ENCODE peak calls at places on chromosomes 16 and 17, in eight cellular contexts. One of them, this sample, is unnamed. For H3K9me3 and H3K4me1, the result is how much of the 10 kb centered on the place peaks cover.

GRCh38 chr17:67245694-67246397 is 850 bp upstream of the HELZ start:
- DNase-seq in uterus: no peak
- DNase-seq in breast epithelium: no peak
- DNase-seq in body of pancreas: peak
- DNase-seq in transverse colon: peak
- DNase-seq in GM12878: no peak
- DNase-seq in tibial nerve: no peak
- DNase-seq in gastrocnemius medialis: no peak
- DNase-seq in this sample: peak

GRCh38 chr17:16269658-16270057 is 52.6 kb downstream of the PIGL start:
- DNase-seq in uterus: no peak
- DNase-seq in breast epithelium: no peak
- DNase-seq in body of pancreas: no peak
- DNase-seq in transverse colon: no peak
- DNase-seq in GM12878: no peak
- DNase-seq in tibial nerve: no peak
- DNase-seq in gastrocnemius medialis: no peak
- DNase-seq in this sample: no peak

GRCh38 chr16:53518550-53519416 is 15.8 kb upstream of the AKTIP start:
- DNase-seq in uterus: peak
- DNase-seq in breast epithelium: peak
- DNase-seq in body of pancreas: no peak
- DNase-seq in transverse colon: peak
- DNase-seq in GM12878: peak
- DNase-seq in tibial nerve: no peak
- DNase-seq in gastrocnemius medialis: peak
- DNase-seq in this sample: peak

GRCh38 chr17:29620271-29620670 is 2.4 kb downstream of the CORO6 start:
- DNase-seq in uterus: no peak
- DNase-seq in breast epithelium: no peak
- DNase-seq in body of pancreas: no peak
- DNase-seq in transverse colon: no peak
- DNase-seq in GM12878: no peak
- DNase-seq in tibial nerve: no peak
- DNase-seq in gastrocnemius medialis: peak
- DNase-seq in this sample: no peak

GRCh38 chr17:28916302-28916934 is 13.5 kb upstream of the DHRS13 start:
- DNase-seq in uterus: no peak
- DNase-seq in breast epithelium: no peak
- DNase-seq in body of pancreas: peak
- DNase-seq in transverse colon: no peak
- DNase-seq in GM12878: no peak
- DNase-seq in tibial nerve: no peak
- DNase-seq in gastrocnemius medialis: no peak
- DNase-seq in this sample: no peak

GRCh38 chr17:76370261-76370993 is 14.0 kb upstream of the SPHK1 start:
- DNase-seq in uterus: peak
- DNase-seq in breast epithelium: peak
- DNase-seq in body of pancreas: peak
- DNase-seq in transverse colon: peak
- DNase-seq in GM12878: no peak
- DNase-seq in tibial nerve: no peak
- DNase-seq in gastrocnemius medialis: no peak
- DNase-seq in this sample: peak

GRCh38 chr16:68093816-68094613 is 8.8 kb downstream of the NFATC3 start:
- DNase-seq in uterus: no peak
- DNase-seq in breast epithelium: no peak
- DNase-seq in body of pancreas: no peak
- DNase-seq in transverse colon: no peak
- DNase-seq in GM12878: no peak
- DNase-seq in tibial nerve: no peak
- DNase-seq in gastrocnemius medialis: no peak
- DNase-seq in this sample: no peak

GRCh38 chr16:12653820-12654392 is 149.8 kb downstream of the CPPED1 start:
- DNase-seq in uterus: no peak
- DNase-seq in breast epithelium: no peak
- DNase-seq in body of pancreas: no peak
- DNase-seq in transverse colon: no peak
- DNase-seq in GM12878: no peak
- DNase-seq in tibial nerve: no peak
- DNase-seq in gastrocnemius medialis: no peak
- DNase-seq in this sample: no peak

GRCh38 chr17:48074322-48075054 is 26.3 kb downstream of the NFE2L1 start:
- DNase-seq in uterus: peak
- DNase-seq in breast epithelium: peak
- DNase-seq in body of pancreas: peak
- DNase-seq in transverse colon: peak
- DNase-seq in GM12878: no peak
- DNase-seq in tibial nerve: peak
- DNase-seq in gastrocnemius medialis: peak
- DNase-seq in this sample: peak

GRCh38 chr16:56788435-56788834 is 58.5 kb downstream of the NUP93 start:
- DNase-seq in uterus: no peak
- DNase-seq in breast epithelium: no peak
- DNase-seq in body of pancreas: no peak
- DNase-seq in transverse colon: no peak
- DNase-seq in GM12878: no peak
- DNase-seq in tibial nerve: no peak
- DNase-seq in gastrocnemius medialis: no peak
- DNase-seq in this sample: no peak

GRCh38 chr17:13395872-13396271 is 205.9 kb downstream of the HS3ST3A1 start:
- DNase-seq in uterus: no peak
- DNase-seq in breast epithelium: no peak
- DNase-seq in body of pancreas: no peak
- DNase-seq in transverse colon: no peak
- DNase-seq in GM12878: no peak
- DNase-seq in tibial nerve: no peak
- DNase-seq in gastrocnemius medialis: no peak
- DNase-seq in this sample: no peak

GRCh38 chr16:87343753-87344050 is 26.5 kb upstream of the C16orf95 start:
- DNase-seq in uterus: no peak
- DNase-seq in breast epithelium: no peak
- DNase-seq in body of pancreas: no peak
- DNase-seq in transverse colon: no peak
- DNase-seq in GM12878: no peak
- DNase-seq in tibial nerve: no peak
- DNase-seq in gastrocnemius medialis: no peak
- DNase-seq in this sample: no peak

GRCh38 chr17:1031711-1032110 is 34.8 kb downstream of the TIMM22 start:
- DNase-seq in uterus: peak
- DNase-seq in breast epithelium: no peak
- DNase-seq in body of pancreas: no peak
- DNase-seq in transverse colon: peak
- DNase-seq in GM12878: no peak
- DNase-seq in tibial nerve: no peak
- DNase-seq in gastrocnemius medialis: no peak
- DNase-seq in this sample: peak

GRCh38 chr17:8105957-8106398 is 12.3 kb downstream of the ALOXE3 start:
- DNase-seq in uterus: no peak
- DNase-seq in breast epithelium: no peak
- DNase-seq in body of pancreas: no peak
- DNase-seq in transverse colon: no peak
- DNase-seq in GM12878: no peak
- DNase-seq in tibial nerve: no peak
- DNase-seq in gastrocnemius medialis: no peak
- DNase-seq in this sample: no peak

GRCh38 chr16:20867585-20867984 is 32.6 kb downstream of the DCUN1D3 start:
- DNase-seq in uterus: no peak
- DNase-seq in breast epithelium: no peak
- DNase-seq in body of pancreas: no peak
- DNase-seq in transverse colon: no peak
- DNase-seq in GM12878: no peak
- DNase-seq in tibial nerve: no peak
- DNase-seq in gastrocnemius medialis: no peak
- DNase-seq in this sample: no peak

GRCh38 chr16:27270389-27270788 is 1.8 kb upstream of the NSMCE1 start:
- DNase-seq in uterus: no peak
- DNase-seq in breast epithelium: no peak
- DNase-seq in body of pancreas: no peak
- DNase-seq in transverse colon: no peak
- DNase-seq in GM12878: no peak
- DNase-seq in tibial nerve: no peak
- DNase-seq in gastrocnemius medialis: no peak
- DNase-seq in this sample: no peak

GRCh38 chr17:83100220-83100852 is 20.9 kb downstream of the METRNL start:
- DNase-seq in uterus: peak
- DNase-seq in breast epithelium: no peak
- DNase-seq in body of pancreas: peak
- DNase-seq in transverse colon: peak
- DNase-seq in GM12878: no peak
- DNase-seq in tibial nerve: no peak
- DNase-seq in gastrocnemius medialis: no peak
- DNase-seq in this sample: peak

GRCh38 chr17:4534515-4534914 is 20.7 kb downstream of the MYBBP1A start:
- DNase-seq in uterus: no peak
- DNase-seq in breast epithelium: no peak
- DNase-seq in body of pancreas: no peak
- DNase-seq in transverse colon: no peak
- DNase-seq in GM12878: no peak
- DNase-seq in tibial nerve: no peak
- DNase-seq in gastrocnemius medialis: no peak
- DNase-seq in this sample: no peak

GRCh38 chr17:72119963-72120877 is 600 bp upstream of the SOX9 start:
- DNase-seq in uterus: no peak
- DNase-seq in breast epithelium: peak
- DNase-seq in body of pancreas: peak
- DNase-seq in transverse colon: peak
- DNase-seq in GM12878: no peak
- DNase-seq in tibial nerve: no peak
- DNase-seq in gastrocnemius medialis: peak
- DNase-seq in this sample: peak
- TF ChIP-seq POLR2A in uterus: no peak
- TF ChIP-seq POLR2A in breast epithelium: no peak
- TF ChIP-seq POLR2A in body of pancreas: no peak
- TF ChIP-seq POLR2A in transverse colon: no peak
- TF ChIP-seq POLR2A in GM12878: no peak
- TF ChIP-seq POLR2A in tibial nerve: no peak
- TF ChIP-seq POLR2A in gastrocnemius medialis: peak
- TF ChIP-seq POLR2A in this sample: no peak

GRCh38 chr17:54372071-54372720 is 528.5 kb upstream of the TOM1L1 start:
- DNase-seq in uterus: no peak
- DNase-seq in breast epithelium: no peak
- DNase-seq in body of pancreas: no peak
- DNase-seq in transverse colon: no peak
- DNase-seq in GM12878: no peak
- DNase-seq in tibial nerve: no peak
- DNase-seq in gastrocnemius medialis: no peak
- DNase-seq in this sample: no peak

DNA sequence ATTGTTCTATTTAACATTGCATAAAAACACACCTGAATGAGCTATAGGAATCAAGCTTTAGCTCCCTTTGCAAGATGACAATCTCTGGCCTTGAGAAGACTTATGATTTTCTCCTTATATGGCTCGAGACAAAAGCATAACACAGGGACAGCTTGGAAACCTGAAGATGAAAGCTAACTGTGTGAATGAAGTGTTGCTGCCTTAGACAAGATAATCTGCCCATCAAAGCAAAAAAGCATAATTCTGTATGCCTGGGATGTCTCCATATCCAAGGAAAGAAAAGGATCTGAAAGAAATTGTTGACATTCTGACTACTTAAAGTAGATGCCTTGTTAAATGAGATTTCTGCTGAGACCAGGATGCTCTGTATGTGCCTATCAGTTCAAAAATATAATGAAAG is 526.7 kb upstream of the TOM1L1 start:
- DNase-seq in uterus: no peak
- DNase-seq in breast epithelium: no peak
- DNase-seq in body of pancreas: no peak
- DNase-seq in transverse colon: no peak
- DNase-seq in GM12878: no peak
- DNase-seq in tibial nerve: no peak
- DNase-seq in gastrocnemius medialis: no peak
- DNase-seq in this sample: no peak
- H3K9me3 ChIP-seq in uterus: under half
- H3K9me3 ChIP-seq in breast epithelium: under half
- H3K9me3 ChIP-seq in body of pancreas: under half
- H3K9me3 ChIP-seq in transverse colon: under half
- H3K9me3 ChIP-seq in GM12878: under half
- H3K9me3 ChIP-seq in tibial nerve: under half
- H3K9me3 ChIP-seq in gastrocnemius medialis: under half
- H3K9me3 ChIP-seq in this sample: under half

GRCh38 chr16:89071686-89072182 is 21.9 kb upstream of the ACSF3 start:
- DNase-seq in uterus: no peak
- DNase-seq in breast epithelium: no peak
- DNase-seq in body of pancreas: no peak
- DNase-seq in transverse colon: peak
- DNase-seq in GM12878: no peak
- DNase-seq in tibial nerve: no peak
- DNase-seq in gastrocnemius medialis: no peak
- DNase-seq in this sample: no peak

GRCh38 chr16:89072216-89073130 is 21.2 kb upstream of the ACSF3 start:
- DNase-seq in uterus: no peak
- DNase-seq in breast epithelium: no peak
- DNase-seq in body of pancreas: no peak
- DNase-seq in transverse colon: no peak
- DNase-seq in GM12878: no peak
- DNase-seq in tibial nerve: no peak
- DNase-seq in gastrocnemius medialis: no peak
- DNase-seq in this sample: no peak

GRCh38 chr16:89076159-89076558 is 17.5 kb upstream of the ACSF3 start:
- DNase-seq in uterus: no peak
- DNase-seq in breast epithelium: no peak
- DNase-seq in body of pancreas: no peak
- DNase-seq in transverse colon: no peak
- DNase-seq in GM12878: no peak
- DNase-seq in tibial nerve: no peak
- DNase-seq in gastrocnemius medialis: no peak
- DNase-seq in this sample: no peak

GRCh38 chr16:89070590-89070989 is 23.1 kb upstream of the ACSF3 start:
- DNase-seq in uterus: no peak
- DNase-seq in breast epithelium: no peak
- DNase-seq in body of pancreas: no peak
- DNase-seq in transverse colon: no peak
- DNase-seq in GM12878: no peak
- DNase-seq in tibial nerve: no peak
- DNase-seq in gastrocnemius medialis: no peak
- DNase-seq in this sample: no peak

GRCh38 chr16:89073346-89074221 is 20.1 kb upstream of the ACSF3 start:
- DNase-seq in uterus: no peak
- DNase-seq in breast epithelium: no peak
- DNase-seq in body of pancreas: no peak
- DNase-seq in transverse colon: no peak
- DNase-seq in GM12878: no peak
- DNase-seq in tibial nerve: no peak
- DNase-seq in gastrocnemius medialis: no peak
- DNase-seq in this sample: no peak
- H3K4me1 ChIP-seq in uterus: under half
- H3K4me1 ChIP-seq in breast epithelium: under half
- H3K4me1 ChIP-seq in body of pancreas: under half
- H3K4me1 ChIP-seq in transverse colon: under half
- H3K4me1 ChIP-seq in GM12878: under half
- H3K4me1 ChIP-seq in tibial nerve: under half
- H3K4me1 ChIP-seq in gastrocnemius medialis: under half
- H3K4me1 ChIP-seq in this sample: under half

GRCh38 chr17:42818379-42818778 is 5.7 kb downstream of the BECN1 start:
- DNase-seq in uterus: no peak
- DNase-seq in breast epithelium: no peak
- DNase-seq in body of pancreas: no peak
- DNase-seq in transverse colon: no peak
- DNase-seq in GM12878: no peak
- DNase-seq in tibial nerve: no peak
- DNase-seq in gastrocnemius medialis: no peak
- DNase-seq in this sample: no peak
- TF ChIP-seq POLR2A in uterus: no peak
- TF ChIP-seq POLR2A in breast epithelium: no peak
- TF ChIP-seq POLR2A in body of pancreas: no peak
- TF ChIP-seq POLR2A in transverse colon: no peak
- TF ChIP-seq POLR2A in GM12878: peak
- TF ChIP-seq POLR2A in tibial nerve: no peak
- TF ChIP-seq POLR2A in gastrocnemius medialis: no peak
- TF ChIP-seq POLR2A in this sample: no peak